ENCODE peak calls at places on chromosome 11, in nine cellular contexts. O, G, I, X, N, V, B, P and R are unnamed samples.

GRCh38 chr11:111417766-111418435 is 38.8 kb upstream of the POU2AF1 start:
- DNase-seq in O (no peak), G (no peak), I (no peak), X (peak; percentile 62), N (no peak), V (peak; percentile 94), B (no peak), P (no peak), R (no peak)

GRCh38 chr11:4891996-4892640 is 10.4 kb downstream of the OR51T1 start:
- DNase-seq in O (no peak), G (no peak), I (no peak), X (peak; percentile 93), N (no peak), V (peak; percentile 4), B (peak; percentile 85), P (no peak), R (no peak)

GRCh38 chr11:43130616-43131015 is 181.2 kb upstream of the API5 start:
- DNase-seq in O (no peak), G (no peak), I (no peak), X (peak; percentile 18), N (no peak), V (no peak), B (no peak), P (no peak), R (no peak)

GRCh38 chr11:3133456-3134217 is 31.5 kb downstream of the OSBPL5 start:
- DNase-seq in O (peak; percentile 2), G (no peak), I (no peak), X (no peak), N (no peak), V (no peak), B (no peak), P (no peak), R (peak; percentile 51)

GRCh38 chr11:68206211-68206610 is 6.9 kb downstream of the KMT5B start:
- DNase-seq in O (no peak), G (no peak), I (no peak), X (peak; percentile 68), N (no peak), V (peak; percentile 82), B (peak; percentile 73), P (peak; percentile 26), R (no peak)

GRCh38 chr11:44632466-44633123 is 67.1 kb downstream of the CD82 start:
- DNase-seq in O (no peak), G (no peak), I (peak; percentile 35), X (peak; percentile 47), N (no peak), V (peak; percentile 26), B (peak; percentile 67), P (no peak), R (no peak)

GRCh38 chr11:63592975-63593395 is 21.2 kb downstream of the PLAAT3 start:
- DNase-seq in O (no peak), G (no peak), I (no peak), X (peak; percentile 38), N (no peak), V (peak; percentile 31), B (peak; percentile 28), P (no peak), R (no peak)

GRCh38 chr11:65640483-65641207 is 2.7 kb downstream of the SIPA1 start:
- DNase-seq in O (no peak), G (no peak), I (no peak), X (no peak), N (no peak), V (peak; percentile 65), B (no peak), P (no peak), R (no peak)

GRCh38 chr11:78277314-78277994 is 88.7 kb downstream of the USP35 start:
- DNase-seq in O (no peak), G (no peak), I (no peak), X (peak; percentile 7), N (no peak), V (no peak), B (no peak), P (no peak), R (no peak)

GRCh38 chr11:123063396-123064267 is 1.7 kb upstream of the HSPA8 start:
- DNase-seq in O (peak; percentile 24), G (no peak), I (no peak), X (peak; percentile 57), N (no peak), V (peak; percentile 78), B (peak; percentile 72), P (no peak), R (peak; percentile 70)

GRCh38 chr11:13891911-13892310 is 70.6 kb upstream of the SPON1 start:
- DNase-seq in O (no peak), G (no peak), I (no peak), X (no peak), N (no peak), V (peak; percentile 5), B (no peak), P (peak; percentile 78), R (no peak)

GRCh38 chr11:86999859-87000753 is 37.6 kb upstream of the TMEM135 start:
- DNase-seq in O (no peak), G (no peak), I (no peak), X (peak; percentile 60), N (no peak), V (no peak), B (no peak), P (no peak), R (no peak)

GRCh38 chr11:110797453-110797852 is 85.2 kb upstream of the ARHGAP20 start:
- DNase-seq in O (no peak), G (no peak), I (no peak), X (peak; percentile 56), N (no peak), V (peak; percentile 21), B (no peak), P (no peak), R (no peak)

GRCh38 chr11:95378106-95378505 is 147.1 kb upstream of the SESN3 start:
- DNase-seq in O (no peak), G (no peak), I (no peak), X (no peak), N (no peak), V (no peak), B (no peak), P (no peak), R (no peak)

GRCh38 chr11:69447786-69448185 is 33.7 kb upstream of the LINC01488 start:
- DNase-seq in O (no peak), G (no peak), I (no peak), X (peak; percentile 78), N (no peak), V (no peak), B (peak; percentile 27), P (no peak), R (no peak)

GRCh38 chr11:65791719-65792213 is 4.9 kb downstream of the OVOL1 start:
- DNase-seq in O (no peak), G (no peak), I (no peak), X (peak; percentile 60), N (no peak), V (peak; percentile 76), B (no peak), P (peak; percentile 49), R (no peak)

GRCh38 chr11:6442441-6442840 is 1.7 kb upstream of the HPX start:
- DNase-seq in O (no peak), G (no peak), I (no peak), X (no peak), N (no peak), V (no peak), B (no peak), P (no peak), R (no peak)

GRCh38 chr11:83009999-83010398 is 61.7 kb downstream of the RAB30 start:
- DNase-seq in O (no peak), G (no peak), I (no peak), X (no peak), N (no peak), V (no peak), B (no peak), P (no peak), R (no peak)

GRCh38 chr11:103157542-103157941 is 48.3 kb downstream of the DYNC2H1 start:
- DNase-seq in O (no peak), G (no peak), I (no peak), X (no peak), N (no peak), V (no peak), B (no peak), P (no peak), R (no peak)

GRCh38 chr11:84887055-84887629 is 740.0 kb downstream of the DLG2 start:
- DNase-seq in O (no peak), G (no peak), I (no peak), X (no peak), N (no peak), V (no peak), B (no peak), P (no peak), R (no peak)

GRCh38 chr11:130773436-130773835 is 142.8 kb downstream of the SNX19 start:
- DNase-seq in O (no peak), G (no peak), I (no peak), X (no peak), N (no peak), V (no peak), B (no peak), P (no peak), R (no peak)

GRCh38 chr11:108115495-108116140 is 5.7 kb upstream of the ACAT1 start:
- DNase-seq in O (no peak), G (no peak), I (no peak), X (peak; percentile 93), N (no peak), V (no peak), B (peak; percentile 93), P (peak; percentile 89), R (peak; percentile 86)

GRCh38 chr11:66951135-66951534 is 7.0 kb downstream of the PC start:
- DNase-seq in O (no peak), G (no peak), I (no peak), X (no peak), N (no peak), V (no peak), B (no peak), P (no peak), R (no peak)

GRCh38 chr11:76880314-76880713 is 19.6 kb downstream of the ACER3 start:
- DNase-seq in O (no peak), G (no peak), I (no peak), X (no peak), N (no peak), V (no peak), B (no peak), P (no peak), R (no peak)

GRCh38 chr11:16981651-16982194 is 32.5 kb downstream of the PLEKHA7 start:
- DNase-seq in O (no peak), G (no peak), I (peak; percentile 64), X (peak; percentile 93), N (no peak), V (no peak), B (no peak), P (no peak), R (no peak)

GRCh38 chr11:97683733-97684132 is 1293.9 kb downstream of the JRKL start:
- DNase-seq in O (no peak), G (no peak), I (no peak), X (peak; percentile 47), N (no peak), V (peak; percentile 10), B (peak; percentile 48), P (no peak), R (no peak)

GRCh38 chr11:91124363-91124762 is 901.5 kb upstream of the CHORDC1 start:
- DNase-seq in O (no peak), G (no peak), I (no peak), X (no peak), N (no peak), V (no peak), B (no peak), P (no peak), R (no peak)

GRCh38 chr11:69227271-69227670 is 66.7 kb upstream of the MYEOV start:
- DNase-seq in O (no peak), G (no peak), I (no peak), X (no peak), N (no peak), V (no peak), B (no peak), P (no peak), R (no peak)

GRCh38 chr11:59891781-59892181 is 13.2 kb downstream of the OOSP3 start:
- DNase-seq in O (no peak), G (no peak), I (no peak), X (peak; percentile 60), N (no peak), V (no peak), B (no peak), P (no peak), R (no peak)

GRCh38 chr11:65280646-65281045 is 18.9 kb downstream of the POLA2 start:
- DNase-seq in O (no peak), G (no peak), I (no peak), X (no peak), N (no peak), V (no peak), B (no peak), P (no peak), R (no peak)

GRCh38 chr11:86245369-86246292 is 1.1 kb downstream of the EED start:
- DNase-seq in O (no peak), G (no peak), I (peak; percentile 8), X (peak; percentile 14), N (no peak), V (peak; percentile 57), B (peak; percentile 38), P (no peak), R (no peak)